ENCODE peak calls at places on chromosomes 1 and 21, in six cellular contexts. One of them, this sample, is unnamed.
A peak's percentile ranks its signal among the peaks of the same experiment; 100 is the strongest.

GRCh38 chr21:41900401-41900800 is 21.3 kb upstream of the PRDM15 start:
- DNase-seq in CD4-positive, alpha-beta T cell: no peak
- DNase-seq in HCT116: no peak
- DNase-seq in epithelial cell of esophagus: peak; percentile 17
- DNase-seq in HFF-Myc: no peak
- DNase-seq in GM23338: no peak
- DNase-seq in this sample: no peak

GRCh38 chr1:161071886-161072371 is 2.2 kb upstream of the ARHGAP30 start:
- DNase-seq in CD4-positive, alpha-beta T cell: peak; percentile 42
- DNase-seq in HCT116: peak; percentile 29
- DNase-seq in epithelial cell of esophagus: peak; percentile 55
- DNase-seq in HFF-Myc: no peak
- DNase-seq in GM23338: peak; percentile 82
- DNase-seq in this sample: peak; percentile 82

GRCh38 chr1:182707116-182707515 is 22.7 kb upstream of the RGS8 start:
- DNase-seq in CD4-positive, alpha-beta T cell: no peak
- DNase-seq in HCT116: no peak
- DNase-seq in epithelial cell of esophagus: no peak
- DNase-seq in HFF-Myc: no peak
- DNase-seq in GM23338: no peak
- DNase-seq in this sample: no peak

GRCh38 chr1:172477741-172478140 is 33.9 kb upstream of the PIGC start:
- DNase-seq in CD4-positive, alpha-beta T cell: no peak
- DNase-seq in HCT116: no peak
- DNase-seq in epithelial cell of esophagus: no peak
- DNase-seq in HFF-Myc: no peak
- DNase-seq in GM23338: no peak
- DNase-seq in this sample: no peak

GRCh38 chr1:60596791-60597748 is 485.3 kb upstream of the NFIA start:
- DNase-seq in CD4-positive, alpha-beta T cell: no peak
- DNase-seq in HCT116: no peak
- DNase-seq in epithelial cell of esophagus: peak; percentile 40
- DNase-seq in HFF-Myc: no peak
- DNase-seq in GM23338: no peak
- DNase-seq in this sample: no peak

GRCh38 chr1:39081266-39082139 is 55.4 kb downstream of the NDUFS5 start:
- DNase-seq in CD4-positive, alpha-beta T cell: no peak
- DNase-seq in HCT116: no peak
- DNase-seq in epithelial cell of esophagus: peak; percentile 39
- DNase-seq in HFF-Myc: no peak
- DNase-seq in GM23338: no peak
- DNase-seq in this sample: peak; percentile 52

GRCh38 chr1:67764674-67765073 is 68.6 kb downstream of the GNG12 start:
- DNase-seq in CD4-positive, alpha-beta T cell: no peak
- DNase-seq in HCT116: no peak
- DNase-seq in epithelial cell of esophagus: no peak
- DNase-seq in HFF-Myc: no peak
- DNase-seq in GM23338: no peak
- DNase-seq in this sample: no peak

GRCh38 chr1:222582099-222582774 is 7.5 kb downstream of the TAF1A start:
- DNase-seq in CD4-positive, alpha-beta T cell: no peak
- DNase-seq in HCT116: peak; percentile 13
- DNase-seq in epithelial cell of esophagus: peak; percentile 81
- DNase-seq in HFF-Myc: no peak
- DNase-seq in GM23338: no peak
- DNase-seq in this sample: no peak

GRCh38 chr1:154768456-154769125 is 101.5 kb downstream of the KCNN3 start:
- DNase-seq in CD4-positive, alpha-beta T cell: no peak
- DNase-seq in HCT116: no peak
- DNase-seq in epithelial cell of esophagus: no peak
- DNase-seq in HFF-Myc: no peak
- DNase-seq in GM23338: no peak
- DNase-seq in this sample: no peak

GRCh38 chr1:68725353-68725752 is 228.5 kb upstream of the DEPDC1 start:
- DNase-seq in CD4-positive, alpha-beta T cell: no peak
- DNase-seq in HCT116: no peak
- DNase-seq in epithelial cell of esophagus: peak; percentile 34
- DNase-seq in HFF-Myc: no peak
- DNase-seq in GM23338: no peak
- DNase-seq in this sample: no peak

GRCh38 chr21:34526618-34527290 is 14.7 kb upstream of the KCNE1 start:
- DNase-seq in CD4-positive, alpha-beta T cell: no peak
- DNase-seq in HCT116: peak; percentile 74
- DNase-seq in epithelial cell of esophagus: peak; percentile 99
- DNase-seq in HFF-Myc: peak; percentile 98
- DNase-seq in GM23338: peak; percentile 85
- DNase-seq in this sample: no peak

GRCh38 chr1:214475746-214476145 is 75.7 kb downstream of the PTPN14 start:
- DNase-seq in CD4-positive, alpha-beta T cell: no peak
- DNase-seq in HCT116: no peak
- DNase-seq in epithelial cell of esophagus: peak; percentile 46
- DNase-seq in HFF-Myc: no peak
- DNase-seq in GM23338: no peak
- DNase-seq in this sample: no peak

GRCh38 chr1:204102029-204102611 is 29.2 kb downstream of the SOX13 start:
- DNase-seq in CD4-positive, alpha-beta T cell: no peak
- DNase-seq in HCT116: no peak
- DNase-seq in epithelial cell of esophagus: no peak
- DNase-seq in HFF-Myc: no peak
- DNase-seq in GM23338: no peak
- DNase-seq in this sample: no peak

GRCh38 chr1:16215882-16216753 is 3.7 kb upstream of the ARHGEF19 start:
- DNase-seq in CD4-positive, alpha-beta T cell: peak; percentile 39
- DNase-seq in HCT116: peak; percentile 90
- DNase-seq in epithelial cell of esophagus: peak; percentile 93
- DNase-seq in HFF-Myc: no peak
- DNase-seq in GM23338: peak; percentile 100
- DNase-seq in this sample: peak; percentile 78

GRCh38 chr21:42071146-42071737 is at the start of gene UMODL1:
- DNase-seq in CD4-positive, alpha-beta T cell: no peak
- DNase-seq in HCT116: no peak
- DNase-seq in epithelial cell of esophagus: no peak
- DNase-seq in HFF-Myc: no peak
- DNase-seq in GM23338: no peak
- DNase-seq in this sample: no peak

GRCh38 chr21:46585191-46585953 is 19.5 kb downstream of the S100B start:
- DNase-seq in CD4-positive, alpha-beta T cell: no peak
- DNase-seq in HCT116: no peak
- DNase-seq in epithelial cell of esophagus: peak; percentile 87
- DNase-seq in HFF-Myc: no peak
- DNase-seq in GM23338: no peak
- DNase-seq in this sample: no peak

GRCh38 chr1:107963009-107963408 is 2.0 kb downstream of the VAV3 start:
- DNase-seq in CD4-positive, alpha-beta T cell: no peak
- DNase-seq in HCT116: no peak
- DNase-seq in epithelial cell of esophagus: no peak
- DNase-seq in HFF-Myc: no peak
- DNase-seq in GM23338: no peak
- DNase-seq in this sample: no peak

GRCh38 chr1:26951216-26951615 is 9.1 kb downstream of the KDF1 start:
- DNase-seq in CD4-positive, alpha-beta T cell: no peak
- DNase-seq in HCT116: no peak
- DNase-seq in epithelial cell of esophagus: no peak
- DNase-seq in HFF-Myc: no peak
- DNase-seq in GM23338: no peak
- DNase-seq in this sample: no peak

GRCh38 chr1:215958836-215959235 is 391.7 kb downstream of the KCTD3 start:
- DNase-seq in CD4-positive, alpha-beta T cell: no peak
- DNase-seq in HCT116: no peak
- DNase-seq in epithelial cell of esophagus: peak; percentile 8
- DNase-seq in HFF-Myc: no peak
- DNase-seq in GM23338: no peak
- DNase-seq in this sample: no peak

GRCh38 chr21:31457675-31458074 is 113.6 kb upstream of the TIAM1 start:
- DNase-seq in CD4-positive, alpha-beta T cell: no peak
- DNase-seq in HCT116: no peak
- DNase-seq in epithelial cell of esophagus: no peak
- DNase-seq in HFF-Myc: no peak
- DNase-seq in GM23338: peak; percentile 60
- DNase-seq in this sample: no peak

GRCh38 chr1:112706505-112707216 is at the start of gene RHOC:
- DNase-seq in CD4-positive, alpha-beta T cell: no peak
- DNase-seq in HCT116: no peak
- DNase-seq in epithelial cell of esophagus: peak; percentile 68
- DNase-seq in HFF-Myc: no peak
- DNase-seq in GM23338: peak; percentile 79
- DNase-seq in this sample: no peak

GRCh38 chr1:158003409-158003805 is 10.0 kb downstream of the KIRREL1 start:
- DNase-seq in CD4-positive, alpha-beta T cell: no peak
- DNase-seq in HCT116: no peak
- DNase-seq in epithelial cell of esophagus: no peak
- DNase-seq in HFF-Myc: no peak
- DNase-seq in GM23338: no peak
- DNase-seq in this sample: no peak

GRCh38 chr1:220007438-220007837 is 38.9 kb downstream of the EPRS1 start:
- DNase-seq in CD4-positive, alpha-beta T cell: no peak
- DNase-seq in HCT116: no peak
- DNase-seq in epithelial cell of esophagus: no peak
- DNase-seq in HFF-Myc: no peak
- DNase-seq in GM23338: no peak
- DNase-seq in this sample: no peak

GRCh38 chr1:206568779-206569352 is 43.4 kb downstream of the EIF2D start:
- DNase-seq in CD4-positive, alpha-beta T cell: no peak
- DNase-seq in HCT116: no peak
- DNase-seq in epithelial cell of esophagus: no peak
- DNase-seq in HFF-Myc: no peak
- DNase-seq in GM23338: no peak
- DNase-seq in this sample: no peak

GRCh38 chr1:23080885-23081284 is 61.6 kb downstream of the KDM1A start:
- DNase-seq in CD4-positive, alpha-beta T cell: no peak
- DNase-seq in HCT116: no peak
- DNase-seq in epithelial cell of esophagus: no peak
- DNase-seq in HFF-Myc: no peak
- DNase-seq in GM23338: no peak
- DNase-seq in this sample: no peak

GRCh38 chr1:28112388-28113311 is 24.2 kb upstream of the EYA3 start:
- DNase-seq in CD4-positive, alpha-beta T cell: no peak
- DNase-seq in HCT116: peak; percentile 26
- DNase-seq in epithelial cell of esophagus: peak; percentile 26
- DNase-seq in HFF-Myc: no peak
- DNase-seq in GM23338: peak; percentile 70
- DNase-seq in this sample: peak; percentile 97
- TF ChIP-seq CTCF in CD4-positive, alpha-beta T cell: no peak
- TF ChIP-seq CTCF in HCT116: peak; percentile 60
- TF ChIP-seq CTCF in epithelial cell of esophagus: no peak
- TF ChIP-seq CTCF in HFF-Myc: peak; percentile 44
- TF ChIP-seq CTCF in GM23338: peak; percentile 72
- TF ChIP-seq CTCF in this sample: peak; percentile 32

DNA sequence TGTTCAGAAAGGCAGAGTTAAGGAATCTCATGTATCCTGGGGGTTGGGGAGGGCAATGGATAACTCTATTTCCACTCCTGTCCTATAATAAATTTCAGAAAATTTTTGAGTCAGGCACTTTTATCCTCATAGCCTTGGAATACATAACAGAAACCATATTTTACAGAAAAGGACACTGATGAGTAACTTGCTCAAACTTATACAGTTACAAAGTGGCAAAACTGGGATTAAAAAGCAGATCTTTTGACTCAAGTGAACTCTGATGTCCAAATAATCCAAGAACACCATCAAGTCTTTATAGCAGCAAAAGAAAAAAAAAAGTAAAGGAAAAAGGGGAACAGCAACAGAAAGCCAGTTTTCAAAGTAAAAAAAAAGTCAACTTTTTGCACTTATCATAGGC is 36.9 kb downstream of the PHC2 start:
- DNase-seq in CD4-positive, alpha-beta T cell: no peak
- DNase-seq in HCT116: no peak
- DNase-seq in epithelial cell of esophagus: no peak
- DNase-seq in HFF-Myc: no peak
- DNase-seq in GM23338: no peak
- DNase-seq in this sample: no peak
- TF ChIP-seq CTCF in CD4-positive, alpha-beta T cell: no peak
- TF ChIP-seq CTCF in HCT116: no peak
- TF ChIP-seq CTCF in epithelial cell of esophagus: no peak
- TF ChIP-seq CTCF in HFF-Myc: no peak
- TF ChIP-seq CTCF in GM23338: no peak
- TF ChIP-seq CTCF in this sample: no peak

GRCh38 chr1:207872655-207873054 is 38.3 kb downstream of the CD34 start:
- DNase-seq in CD4-positive, alpha-beta T cell: no peak
- DNase-seq in HCT116: no peak
- DNase-seq in epithelial cell of esophagus: no peak
- DNase-seq in HFF-Myc: no peak
- DNase-seq in GM23338: no peak
- DNase-seq in this sample: no peak

GRCh38 chr1:207873055-207873890 is 37.7 kb downstream of the CD34 start:
- DNase-seq in CD4-positive, alpha-beta T cell: no peak
- DNase-seq in HCT116: no peak
- DNase-seq in epithelial cell of esophagus: no peak
- DNase-seq in HFF-Myc: no peak
- DNase-seq in GM23338: no peak
- DNase-seq in this sample: peak; percentile 69

GRCh38 chr1:207875532-207875931 is 35.4 kb downstream of the CD34 start:
- DNase-seq in CD4-positive, alpha-beta T cell: no peak
- DNase-seq in HCT116: no peak
- DNase-seq in epithelial cell of esophagus: no peak
- DNase-seq in HFF-Myc: no peak
- DNase-seq in GM23338: no peak
- DNase-seq in this sample: no peak

GRCh38 chr1:207878939-207879338 is 32.0 kb downstream of the CD34 start:
- DNase-seq in CD4-positive, alpha-beta T cell: no peak
- DNase-seq in HCT116: no peak
- DNase-seq in epithelial cell of esophagus: no peak
- DNase-seq in HFF-Myc: no peak
- DNase-seq in GM23338: no peak
- DNase-seq in this sample: no peak

DNA sequence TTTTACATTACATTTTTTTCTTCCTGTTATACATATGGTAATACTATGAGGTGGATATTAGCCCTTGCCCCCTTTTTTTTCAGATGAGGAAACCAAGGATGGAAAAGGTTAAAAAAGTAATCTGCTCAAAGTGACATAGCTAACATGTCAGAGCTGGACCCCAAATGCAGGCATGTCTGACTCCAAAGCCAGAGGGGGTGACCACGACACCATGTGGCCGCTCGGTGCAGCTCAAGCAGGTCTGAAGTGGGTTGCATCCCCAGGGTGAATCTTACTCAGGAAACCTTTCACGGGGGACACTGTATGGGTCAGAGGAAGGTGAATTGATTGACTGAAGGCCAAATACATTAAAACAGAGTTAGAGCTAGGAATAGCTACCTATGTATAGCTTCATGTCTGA is 34.8 kb downstream of the CD34 start:
- DNase-seq in CD4-positive, alpha-beta T cell: no peak
- DNase-seq in HCT116: no peak
- DNase-seq in epithelial cell of esophagus: no peak
- DNase-seq in HFF-Myc: no peak
- DNase-seq in GM23338: peak; percentile 42
- DNase-seq in this sample: no peak
- TF ChIP-seq CTCF in CD4-positive, alpha-beta T cell: no peak
- TF ChIP-seq CTCF in HCT116: peak; percentile 49
- TF ChIP-seq CTCF in epithelial cell of esophagus: peak; percentile 24
- TF ChIP-seq CTCF in HFF-Myc: peak; percentile 32
- TF ChIP-seq CTCF in GM23338: peak; percentile 68
- TF ChIP-seq CTCF in this sample: no peak

DNA sequence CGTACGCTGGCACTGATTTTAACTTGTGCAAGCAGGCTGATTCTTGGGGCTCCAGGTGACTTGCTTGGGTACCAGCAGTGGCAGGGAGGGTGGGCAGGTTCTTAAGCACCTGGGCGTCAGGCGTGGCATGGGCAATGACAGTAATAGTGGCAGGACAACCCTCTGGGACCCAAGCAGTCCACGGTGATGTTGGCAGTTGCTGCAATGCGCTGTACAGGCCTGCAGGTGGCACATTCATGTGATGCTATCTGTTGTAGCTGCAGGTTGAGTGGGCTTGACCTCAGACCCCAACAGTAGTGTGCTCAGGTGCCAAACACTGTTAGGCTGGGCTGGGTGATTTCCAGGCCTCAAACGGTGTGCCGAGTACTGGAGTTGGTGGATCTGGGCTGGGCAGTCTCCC is 10.2 kb upstream of the OR10J4 start:
- DNase-seq in CD4-positive, alpha-beta T cell: no peak
- DNase-seq in HCT116: no peak
- DNase-seq in epithelial cell of esophagus: no peak
- DNase-seq in HFF-Myc: no peak
- DNase-seq in GM23338: peak; percentile 67
- DNase-seq in this sample: no peak
- TF ChIP-seq CTCF in CD4-positive, alpha-beta T cell: no peak
- TF ChIP-seq CTCF in HCT116: peak; percentile 54
- TF ChIP-seq CTCF in epithelial cell of esophagus: peak; percentile 31
- TF ChIP-seq CTCF in HFF-Myc: no peak
- TF ChIP-seq CTCF in GM23338: peak; percentile 81
- TF ChIP-seq CTCF in this sample: peak; percentile 25

This sample was measured in CD14-positive monocyte.